ENCODE peak calls at places on chromosomes 3 and 15, in ten cellular contexts. A is kidney, X is HepG2, N is SK-N-SH, T is tibial nerve, M is spleen, B is body of pancreas, G is hepatocyte, L is PC-3, Q is upper lobe of left lung. H is an unnamed sample.
A peak's percentile ranks its signal among the peaks of the same experiment; 100 is the strongest.

GRCh38 chr3:16033889-16034687 is 140.4 kb upstream of the GALNT15 start:
- DNase-seq in A (no peak), X (no peak), N (no peak), T (no peak), M (no peak), B (no peak), G (no peak), L (peak; percentile 33), Q (no peak), H (no peak)

GRCh38 chr15:98658831-98659699 is 10.7 kb downstream of the IGF1R start:
- DNase-seq in A (no peak), X (peak; percentile 66), N (peak; percentile 75), T (no peak), M (no peak), B (peak; percentile 53), G (peak; percentile 70), L (peak; percentile 74), Q (peak; percentile 46), H (no peak)

GRCh38 chr3:45666729-45667440 is 22.3 kb upstream of the SACM1L start:
- DNase-seq in A (no peak), X (no peak), N (peak; percentile 42), T (no peak), M (no peak), B (no peak), G (peak; percentile 33), L (peak; percentile 85), Q (no peak), H (peak; percentile 84)

GRCh38 chr3:185552358-185552877 is at the start of gene LIPH:
- DNase-seq in A (no peak), X (no peak), N (no peak), T (no peak), M (no peak), B (peak; percentile 38), G (peak; percentile 65), L (peak; percentile 75), Q (peak; percentile 54), H (no peak)

GRCh38 chr3:50534721-50535330 is 31.4 kb upstream of the CACNA2D2 start:
- DNase-seq in A (no peak), X (no peak), N (no peak), T (no peak), M (no peak), B (no peak), G (no peak), L (peak; percentile 16), Q (no peak), H (no peak)

GRCh38 chr3:171225698-171226097 is 199.2 kb upstream of the SLC2A2 start:
- DNase-seq in A (no peak), X (no peak), N (no peak), T (no peak), M (no peak), B (no peak), G (no peak), L (no peak), Q (no peak), H (no peak)

GRCh38 chr3:71245052-71245488 is 338.5 kb downstream of the FOXP1 start:
- DNase-seq in A (no peak), X (peak; percentile 82), N (no peak), T (no peak), M (no peak), B (no peak), G (peak; percentile 55), L (peak; percentile 13), Q (peak; percentile 37), H (peak; percentile 76)

GRCh38 chr3:140186421-140186920 is 251.5 kb downstream of the CLSTN2 start:
- DNase-seq in A (no peak), X (no peak), N (peak; percentile 30), T (no peak), M (no peak), B (peak; percentile 47), G (peak; percentile 27), L (no peak), Q (no peak), H (no peak)

GRCh38 chr15:97892167-97892938 is 68.2 kb upstream of the ARRDC4 start:
- DNase-seq in A (no peak), X (no peak), N (no peak), T (no peak), M (no peak), B (no peak), G (no peak), L (no peak), Q (no peak), H (no peak)

GRCh38 chr3:53816430-53816829 is 29.8 kb downstream of the CHDH start:
- DNase-seq in A (no peak), X (no peak), N (no peak), T (no peak), M (no peak), B (no peak), G (no peak), L (no peak), Q (no peak), H (no peak)

GRCh38 chr3:171353423-171353822 is 106.8 kb downstream of the TNIK start:
- DNase-seq in A (no peak), X (no peak), N (no peak), T (no peak), M (no peak), B (no peak), G (no peak), L (peak; percentile 53), Q (no peak), H (no peak)

DNA sequence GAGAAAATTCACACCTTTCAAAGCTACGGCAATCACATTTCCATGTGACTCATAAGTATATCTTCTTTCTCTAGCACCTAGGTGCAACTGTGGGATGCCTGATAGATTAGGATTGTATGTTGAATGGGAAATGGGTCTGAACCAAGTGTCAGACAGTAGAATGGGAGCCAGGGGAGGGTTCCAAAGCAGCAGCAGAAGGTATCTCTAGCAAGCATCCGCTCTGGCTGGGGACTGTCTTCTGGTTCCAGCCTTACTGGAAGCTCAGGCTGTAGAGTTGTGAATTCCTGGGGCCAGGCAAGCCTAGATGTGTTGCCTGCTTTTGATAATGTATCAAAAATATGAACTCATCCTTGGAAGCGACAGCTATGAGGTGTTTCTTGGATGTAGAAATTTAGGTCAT is 2.1 kb upstream of the CHL1 start:
- DNase-seq in A (no peak), X (no peak), N (no peak), T (no peak), M (no peak), B (no peak), G (no peak), L (no peak), Q (no peak), H (no peak)
- H3K9me3 ChIP-seq in A (no peaks in the 10 kb centered on the region), X (no peaks in the 10 kb centered on the region), N (no peaks in the 10 kb centered on the region), T (no peaks in the 10 kb centered on the region), M (no peaks in the 10 kb centered on the region), B (no peaks in the 10 kb centered on the region), G (no peaks in the 10 kb centered on the region), L (peaks cover 3% of the 10 kb centered on the region), Q (no peaks in the 10 kb centered on the region), H (no peaks in the 10 kb centered on the region)

DNA sequence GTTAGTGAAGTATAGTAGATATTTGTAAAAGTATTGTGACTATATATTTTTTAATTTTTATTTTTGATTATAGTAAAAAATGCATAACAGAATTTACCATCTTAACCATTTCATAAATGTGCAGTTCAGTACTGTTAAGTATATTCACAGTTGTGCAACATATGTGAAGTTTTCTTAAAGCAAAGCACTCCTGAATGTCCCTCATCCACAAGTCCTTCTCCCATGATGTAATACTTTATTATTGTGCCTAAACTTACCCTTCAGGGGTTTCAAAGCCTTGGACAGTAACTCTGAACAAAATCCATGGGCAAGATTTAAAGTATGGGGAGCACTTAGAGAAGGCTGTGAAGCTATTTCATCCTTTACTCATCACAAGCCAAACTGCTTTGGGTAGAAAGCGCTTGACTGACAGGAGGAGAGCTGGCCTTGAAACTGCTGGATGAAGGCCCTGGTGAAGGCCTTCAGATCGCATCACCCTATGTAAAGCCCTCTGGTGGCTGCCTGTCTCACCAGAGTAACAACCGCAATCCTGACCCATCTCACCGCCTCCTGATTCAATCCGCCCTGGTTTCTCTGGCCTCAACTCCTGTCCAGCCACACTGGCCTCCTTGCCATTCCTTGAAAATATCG is 28.0 kb downstream of the LSM3 start:
- DNase-seq in A (no peak), X (peak; percentile 57), N (no peak), T (no peak), M (no peak), B (no peak), G (no peak), L (no peak), Q (no peak), H (no peak)
- TF ChIP-seq CTCF in A (no peak), X (peak; percentile 66), N (no peak), T (no peak), M (no peak), B (no peak), G (no peak), L (peak; percentile 28), Q (no peak), H (no peak)

GRCh38 chr15:36612063-36612788 is 32.8 kb downstream of the CDIN1 start:
- DNase-seq in A (no peak), X (no peak), N (no peak), T (no peak), M (no peak), B (no peak), G (peak; percentile 46), L (peak; percentile 96), Q (no peak), H (no peak)
- H3K27ac ChIP-seq in A (no peak overlapping the region), X (no peak overlapping the region), N (peak overlapping the region; percentile 55), T (no peak overlapping the region), M (no peak overlapping the region), B (no peak overlapping the region), G (peak overlapping the region; percentile 78), L (peak overlapping the region; percentile 94), Q (no peak overlapping the region), H (no peak overlapping the region)

GRCh38 chr3:67030785-67031740 is 33.0 kb downstream of the KBTBD8 start:
- DNase-seq in A (no peak), X (no peak), N (no peak), T (no peak), M (no peak), B (no peak), G (peak; percentile 29), L (no peak), Q (no peak), H (no peak)

GRCh38 chr3:67034371-67034770 is 36.3 kb downstream of the KBTBD8 start:
- DNase-seq in A (no peak), X (no peak), N (no peak), T (no peak), M (no peak), B (no peak), G (no peak), L (no peak), Q (no peak), H (no peak)

GRCh38 chr3:67031986-67032385 is 33.9 kb downstream of the KBTBD8 start:
- DNase-seq in A (no peak), X (no peak), N (no peak), T (no peak), M (no peak), B (no peak), G (no peak), L (no peak), Q (no peak), H (no peak)

GRCh38 chr3:67033091-67033490 is 35.0 kb downstream of the KBTBD8 start:
- DNase-seq in A (no peak), X (no peak), N (no peak), T (no peak), M (no peak), B (no peak), G (no peak), L (no peak), Q (no peak), H (no peak)

DNA sequence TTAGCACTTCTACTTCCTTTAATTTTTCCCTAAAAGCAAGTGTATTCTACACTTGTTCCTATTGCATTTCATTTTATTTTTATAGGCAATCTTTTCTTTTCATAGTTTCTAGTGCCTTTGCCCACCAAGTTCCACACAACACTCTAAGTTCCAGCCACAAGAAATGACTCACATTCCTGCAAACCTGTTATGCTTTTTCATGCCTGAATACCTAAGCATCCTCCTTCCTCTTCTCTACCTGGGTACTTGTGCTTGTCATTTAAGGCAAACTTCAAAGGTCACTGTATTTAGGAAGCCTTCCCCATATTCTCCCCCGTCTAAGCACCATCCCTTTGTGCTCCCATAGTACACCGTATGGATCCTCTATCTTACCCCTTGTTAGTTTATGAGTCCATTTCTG is 30.3 kb downstream of the KBTBD8 start:
- DNase-seq in A (no peak), X (no peak), N (no peak), T (no peak), M (no peak), B (no peak), G (no peak), L (no peak), Q (no peak), H (no peak)
- H3K9me3 ChIP-seq in A (no peaks in the 10 kb centered on the region), X (no peaks in the 10 kb centered on the region), N (no peaks in the 10 kb centered on the region), T (no peaks in the 10 kb centered on the region), M (no peaks in the 10 kb centered on the region), B (no peaks in the 10 kb centered on the region), G (no peaks in the 10 kb centered on the region), L (no peaks in the 10 kb centered on the region), Q (no peaks in the 10 kb centered on the region), H (no peaks in the 10 kb centered on the region)